ENCODE peak calls at places on chromosomes 3 and 15, in four cellular contexts. N, T, A and S are unnamed samples.

GRCh38 chr3:136162322-136162721 is 33.8 kb downstream of the MSL2 start:
- DNase-seq in N (no peak), A (no peak), T (no peak), S (no peak)

GRCh38 chr3:170740726-170741591 is 129.0 kb downstream of the RPL22L1 start:
- DNase-seq in A (no peak), T (no peak), N (no peak), S (no peak)

GRCh38 chr3:71185733-71186455 is 397.6 kb downstream of the FOXP1 start:
- DNase-seq in T (no peak), N (peak; percentile 32), A (no peak), S (no peak)

GRCh38 chr15:25374143-25374542 is 64.7 kb downstream of the UBE3A start:
- DNase-seq in T (no peak), N (no peak), A (no peak), S (no peak)

GRCh38 chr15:98651581-98652220 is 3.4 kb downstream of the IGF1R start:
- DNase-seq in A (peak; percentile 58), T (no peak), N (peak; percentile 13), S (no peak)

GRCh38 chr3:52238761-52239701 is at the start of gene TWF2:
- DNase-seq in N (peak; percentile 90), T (peak; percentile 87), A (peak; percentile 91), S (peak; percentile 75)

GRCh38 chr15:69513986-69514385 is 61.4 kb downstream of the RPLP1 start:
- DNase-seq in T (no peak), N (no peak), A (no peak), S (no peak)

GRCh38 chr3:76147846-76148245 is 362.5 kb upstream of the ZNF717 start:
- DNase-seq in N (no peak), A (no peak), T (no peak), S (no peak)